ENCODE peak calls at places on chromosomes 7 and 10, in ten cellular contexts. One of them, this sample, is unnamed.
A peak's percentile ranks its signal among the peaks of the same experiment; 100 is the strongest.

GRCh38 chr10:121113385-121113696 is 262.2 kb downstream of the WDR11 start:
- DNase-seq in OCI-LY7: no peak
- DNase-seq in lung: peak; percentile 73
- DNase-seq in suprapubic skin: no peak
- DNase-seq in sigmoid colon: no peak
- DNase-seq in fibroblast of lung: peak; percentile 25
- DNase-seq in PC-3: peak; percentile 39
- DNase-seq in IMR-90: no peak
- DNase-seq in AG09319: no peak
- DNase-seq in WERI-Rb-1: no peak
- DNase-seq in this sample: no peak

GRCh38 chr10:104328916-104329710 is 9.2 kb downstream of the ITPRIP start:
- DNase-seq in OCI-LY7: peak; percentile 58
- DNase-seq in suprapubic skin: peak; percentile 84
- DNase-seq in IMR-90: peak; percentile 97
- DNase-seq in lung: no peak
- DNase-seq in AG09319: no peak
- DNase-seq in PC-3: peak; percentile 90
- DNase-seq in WERI-Rb-1: peak; percentile 83
- DNase-seq in fibroblast of lung: peak; percentile 97
- DNase-seq in sigmoid colon: peak; percentile 87
- DNase-seq in this sample: no peak

GRCh38 chr7:40299097-40299496 is 164.3 kb downstream of the SUGCT start:
- DNase-seq in OCI-LY7: no peak
- DNase-seq in WERI-Rb-1: no peak
- DNase-seq in PC-3: peak; percentile 56
- DNase-seq in AG09319: no peak
- DNase-seq in IMR-90: peak; percentile 74
- DNase-seq in fibroblast of lung: peak; percentile 98
- DNase-seq in suprapubic skin: no peak
- DNase-seq in lung: no peak
- DNase-seq in sigmoid colon: no peak
- DNase-seq in this sample: no peak

GRCh38 chr10:1204434-1205326 is 148.5 kb downstream of the WDR37 start:
- DNase-seq in WERI-Rb-1: no peak
- DNase-seq in OCI-LY7: no peak
- DNase-seq in lung: no peak
- DNase-seq in IMR-90: no peak
- DNase-seq in PC-3: no peak
- DNase-seq in AG09319: no peak
- DNase-seq in sigmoid colon: no peak
- DNase-seq in fibroblast of lung: no peak
- DNase-seq in suprapubic skin: no peak
- DNase-seq in this sample: no peak

GRCh38 chr7:96303105-96303685 is 18.7 kb downstream of the SLC25A13 start:
- DNase-seq in PC-3: peak; percentile 62
- DNase-seq in sigmoid colon: no peak
- DNase-seq in AG09319: no peak
- DNase-seq in OCI-LY7: no peak
- DNase-seq in fibroblast of lung: peak; percentile 89
- DNase-seq in suprapubic skin: no peak
- DNase-seq in lung: no peak
- DNase-seq in WERI-Rb-1: no peak
- DNase-seq in IMR-90: peak; percentile 35
- DNase-seq in this sample: no peak

GRCh38 chr10:89269822-89270483 is 18.4 kb upstream of the LIPA start:
- DNase-seq in IMR-90: no peak
- DNase-seq in PC-3: no peak
- DNase-seq in suprapubic skin: no peak
- DNase-seq in OCI-LY7: no peak
- DNase-seq in sigmoid colon: no peak
- DNase-seq in WERI-Rb-1: no peak
- DNase-seq in fibroblast of lung: no peak
- DNase-seq in AG09319: no peak
- DNase-seq in lung: no peak
- DNase-seq in this sample: no peak

GRCh38 chr10:121080324-121080807 is 229.2 kb downstream of the WDR11 start:
- DNase-seq in PC-3: no peak
- DNase-seq in WERI-Rb-1: peak; percentile 93
- DNase-seq in fibroblast of lung: no peak
- DNase-seq in suprapubic skin: no peak
- DNase-seq in IMR-90: no peak
- DNase-seq in sigmoid colon: no peak
- DNase-seq in AG09319: no peak
- DNase-seq in OCI-LY7: no peak
- DNase-seq in lung: no peak
- DNase-seq in this sample: peak; percentile 15

GRCh38 chr10:47092822-47093221 is 181.6 kb downstream of the PTPN20 start:
- DNase-seq in AG09319: no peak
- DNase-seq in sigmoid colon: no peak
- DNase-seq in PC-3: no peak
- DNase-seq in suprapubic skin: no peak
- DNase-seq in WERI-Rb-1: no peak
- DNase-seq in IMR-90: no peak
- DNase-seq in lung: no peak
- DNase-seq in OCI-LY7: no peak
- DNase-seq in fibroblast of lung: no peak
- DNase-seq in this sample: no peak

GRCh38 chr7:9091282-9091681 is 657.9 kb downstream of the NXPH1 start:
- DNase-seq in AG09319: no peak
- DNase-seq in lung: no peak
- DNase-seq in fibroblast of lung: no peak
- DNase-seq in OCI-LY7: peak; percentile 14
- DNase-seq in sigmoid colon: no peak
- DNase-seq in suprapubic skin: no peak
- DNase-seq in PC-3: peak; percentile 40
- DNase-seq in IMR-90: no peak
- DNase-seq in WERI-Rb-1: no peak
- DNase-seq in this sample: no peak

GRCh38 chr7:133155121-133155520 is 73.2 kb upstream of the CHCHD3 start:
- DNase-seq in OCI-LY7: no peak
- DNase-seq in IMR-90: no peak
- DNase-seq in WERI-Rb-1: no peak
- DNase-seq in AG09319: no peak
- DNase-seq in lung: no peak
- DNase-seq in suprapubic skin: no peak
- DNase-seq in fibroblast of lung: no peak
- DNase-seq in PC-3: no peak
- DNase-seq in sigmoid colon: no peak
- DNase-seq in this sample: no peak

GRCh38 chr10:78964952-78965633 is 103.7 kb upstream of the ZMIZ1 start:
- DNase-seq in OCI-LY7: no peak
- DNase-seq in sigmoid colon: peak; percentile 80
- DNase-seq in PC-3: peak; percentile 100
- DNase-seq in IMR-90: peak; percentile 60
- DNase-seq in fibroblast of lung: peak; percentile 76
- DNase-seq in AG09319: no peak
- DNase-seq in WERI-Rb-1: peak; percentile 46
- DNase-seq in suprapubic skin: no peak
- DNase-seq in lung: no peak
- DNase-seq in this sample: peak; percentile 78

GRCh38 chr10:98745645-98746044 is 298.9 kb upstream of the HPS1 start:
- DNase-seq in PC-3: no peak
- DNase-seq in lung: no peak
- DNase-seq in suprapubic skin: no peak
- DNase-seq in AG09319: no peak
- DNase-seq in WERI-Rb-1: no peak
- DNase-seq in fibroblast of lung: no peak
- DNase-seq in OCI-LY7: no peak
- DNase-seq in IMR-90: no peak
- DNase-seq in sigmoid colon: no peak
- DNase-seq in this sample: no peak

DNA sequence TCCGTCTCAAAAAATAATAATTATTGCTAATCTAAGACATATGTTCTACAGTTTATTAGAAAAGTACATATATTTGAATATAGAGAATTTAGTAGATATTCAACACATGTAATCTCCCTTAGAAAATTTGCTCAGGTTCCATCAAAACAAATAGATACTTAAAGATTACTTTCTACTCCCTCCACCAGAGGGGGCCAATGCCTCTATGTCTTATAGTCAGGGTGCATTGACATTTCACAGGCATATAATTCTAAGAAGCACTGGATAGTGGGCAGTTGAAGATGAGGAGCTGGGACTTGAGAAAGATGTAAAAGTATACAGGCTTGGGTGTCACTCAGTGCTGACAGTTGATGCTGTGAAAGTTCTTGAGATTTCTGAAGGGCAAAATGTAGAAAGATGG is 301.6 kb upstream of the HPS1 start:
- DNase-seq in OCI-LY7: peak; percentile 28
- DNase-seq in suprapubic skin: no peak
- DNase-seq in fibroblast of lung: no peak
- DNase-seq in IMR-90: peak; percentile 38
- DNase-seq in AG09319: no peak
- DNase-seq in WERI-Rb-1: peak; percentile 20
- DNase-seq in sigmoid colon: no peak
- DNase-seq in lung: no peak
- DNase-seq in PC-3: peak; percentile 42
- DNase-seq in this sample: peak; percentile 7
- TF ChIP-seq CTCF in OCI-LY7: peak; percentile 74
- TF ChIP-seq CTCF in suprapubic skin: no peak
- TF ChIP-seq CTCF in fibroblast of lung: peak; percentile 58
- TF ChIP-seq CTCF in IMR-90: peak; percentile 42
- TF ChIP-seq CTCF in AG09319: peak; percentile 16
- TF ChIP-seq CTCF in WERI-Rb-1: no peak
- TF ChIP-seq CTCF in sigmoid colon: no peak
- TF ChIP-seq CTCF in lung: no peak
- TF ChIP-seq CTCF in PC-3: peak; percentile 52
- TF ChIP-seq CTCF in this sample: peak; percentile 43

GRCh38 chr7:43956022-43956421 is 29.8 kb downstream of the UBE2D4 start:
- DNase-seq in sigmoid colon: no peak
- DNase-seq in WERI-Rb-1: no peak
- DNase-seq in IMR-90: no peak
- DNase-seq in suprapubic skin: peak; percentile 37
- DNase-seq in PC-3: no peak
- DNase-seq in lung: no peak
- DNase-seq in OCI-LY7: peak; percentile 60
- DNase-seq in fibroblast of lung: no peak
- DNase-seq in AG09319: no peak
- DNase-seq in this sample: no peak

GRCh38 chr7:43952028-43952427 is 25.8 kb downstream of the UBE2D4 start:
- DNase-seq in fibroblast of lung: no peak
- DNase-seq in WERI-Rb-1: no peak
- DNase-seq in lung: no peak
- DNase-seq in PC-3: no peak
- DNase-seq in OCI-LY7: no peak
- DNase-seq in AG09319: no peak
- DNase-seq in IMR-90: no peak
- DNase-seq in suprapubic skin: no peak
- DNase-seq in sigmoid colon: peak; percentile 5
- DNase-seq in this sample: no peak

GRCh38 chr7:43953071-43953470 is 26.8 kb downstream of the UBE2D4 start:
- DNase-seq in suprapubic skin: no peak
- DNase-seq in IMR-90: no peak
- DNase-seq in PC-3: no peak
- DNase-seq in AG09319: no peak
- DNase-seq in lung: no peak
- DNase-seq in fibroblast of lung: no peak
- DNase-seq in WERI-Rb-1: no peak
- DNase-seq in OCI-LY7: no peak
- DNase-seq in sigmoid colon: peak; percentile 4
- DNase-seq in this sample: no peak

DNA sequence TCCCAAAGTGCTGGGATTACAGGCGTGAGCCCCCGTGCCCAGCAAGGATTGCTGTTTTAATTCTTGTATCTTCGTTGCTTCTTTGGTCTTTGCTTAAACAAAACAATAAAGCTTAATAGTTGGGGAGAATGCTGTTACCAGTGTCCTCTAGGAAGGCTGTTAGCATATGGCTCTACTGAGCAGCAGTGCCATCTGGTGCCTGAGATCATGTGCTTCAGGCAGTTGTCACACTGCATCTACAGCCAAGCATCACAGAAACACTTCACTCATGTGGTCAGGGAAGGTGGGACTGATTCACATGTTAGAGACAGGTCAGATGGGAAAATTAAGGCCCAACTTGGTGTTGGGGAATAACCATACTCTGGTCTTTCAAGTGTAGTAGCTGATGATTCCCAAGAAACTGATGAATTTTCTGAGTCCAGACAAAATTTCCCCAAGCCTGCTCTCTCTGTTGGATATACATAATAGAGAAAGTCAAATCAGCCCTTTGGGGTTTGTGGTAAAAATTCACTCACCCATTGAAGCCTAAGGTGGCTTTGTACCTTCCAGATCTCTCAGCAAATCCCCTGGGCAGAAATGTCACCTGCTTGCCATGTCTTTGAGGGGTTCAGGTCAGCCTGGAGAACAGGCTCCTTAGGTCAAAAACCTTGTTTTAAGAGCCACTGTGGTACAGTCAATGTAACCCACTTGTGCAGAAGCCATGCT is 28.4 kb downstream of the UBE2D4 start:
- DNase-seq in OCI-LY7: peak; percentile 68
- DNase-seq in IMR-90: peak; percentile 75
- DNase-seq in lung: no peak
- DNase-seq in sigmoid colon: peak; percentile 1
- DNase-seq in fibroblast of lung: peak; percentile 58
- DNase-seq in PC-3: peak; percentile 69
- DNase-seq in suprapubic skin: no peak
- DNase-seq in WERI-Rb-1: peak; percentile 75
- DNase-seq in AG09319: peak; percentile 8
- DNase-seq in this sample: peak; percentile 10
- TF ChIP-seq CTCF in OCI-LY7: peak; percentile 80
- TF ChIP-seq CTCF in IMR-90: peak; percentile 59
- TF ChIP-seq CTCF in lung: no peak
- TF ChIP-seq CTCF in sigmoid colon: no peak
- TF ChIP-seq CTCF in fibroblast of lung: peak; percentile 49
- TF ChIP-seq CTCF in PC-3: peak; percentile 83
- TF ChIP-seq CTCF in suprapubic skin: no peak
- TF ChIP-seq CTCF in WERI-Rb-1: peak; percentile 83
- TF ChIP-seq CTCF in AG09319: peak; percentile 57
- TF ChIP-seq CTCF in this sample: peak; percentile 37

GRCh38 chr7:38330861-38331709 is 57.6 kb upstream of the TARP start:
- DNase-seq in AG09319: no peak
- DNase-seq in suprapubic skin: no peak
- DNase-seq in OCI-LY7: peak; percentile 73
- DNase-seq in lung: no peak
- DNase-seq in IMR-90: no peak
- DNase-seq in sigmoid colon: no peak
- DNase-seq in WERI-Rb-1: peak; percentile 52
- DNase-seq in fibroblast of lung: no peak
- DNase-seq in PC-3: no peak
- DNase-seq in this sample: peak; percentile 32
- TF ChIP-seq CTCF in AG09319: no peak
- TF ChIP-seq CTCF in suprapubic skin: no peak
- TF ChIP-seq CTCF in OCI-LY7: peak; percentile 73
- TF ChIP-seq CTCF in lung: no peak
- TF ChIP-seq CTCF in IMR-90: no peak
- TF ChIP-seq CTCF in sigmoid colon: no peak
- TF ChIP-seq CTCF in WERI-Rb-1: peak; percentile 58
- TF ChIP-seq CTCF in fibroblast of lung: no peak
- TF ChIP-seq CTCF in PC-3: no peak
- TF ChIP-seq CTCF in this sample: no peak

DNA sequence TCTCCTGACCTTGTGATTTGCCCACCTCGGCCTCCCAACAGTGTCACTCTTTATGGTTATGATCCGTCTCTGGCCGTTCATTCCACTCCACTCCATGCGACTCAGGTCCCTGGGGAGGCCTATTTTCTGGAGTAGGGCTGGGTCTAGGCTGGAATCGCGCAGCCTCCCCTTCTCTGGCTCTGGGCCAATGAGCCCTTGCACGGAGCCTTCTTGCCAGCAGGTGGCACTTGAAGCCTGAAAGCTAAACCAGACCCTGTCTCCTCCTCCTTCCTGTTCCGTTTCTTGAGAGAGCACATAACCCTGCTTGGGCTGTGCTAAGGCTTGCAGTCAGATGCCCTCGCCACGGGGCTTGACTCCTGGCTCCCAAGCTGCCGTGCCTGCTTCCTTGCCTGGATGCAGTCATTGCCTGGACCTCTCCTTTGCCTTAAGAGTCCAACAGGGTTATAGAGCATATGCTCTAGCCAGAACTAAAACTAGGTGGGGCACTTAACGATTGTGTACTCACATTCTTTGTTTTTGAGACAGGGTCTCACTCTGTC is 9.6 kb upstream of the DNAJB12 start:
- DNase-seq in lung: peak; percentile 90
- DNase-seq in fibroblast of lung: peak; percentile 85
- DNase-seq in IMR-90: peak; percentile 91
- DNase-seq in WERI-Rb-1: peak; percentile 89
- DNase-seq in AG09319: peak; percentile 85
- DNase-seq in PC-3: peak; percentile 88
- DNase-seq in suprapubic skin: peak; percentile 91
- DNase-seq in OCI-LY7: peak; percentile 93
- DNase-seq in sigmoid colon: peak; percentile 94
- DNase-seq in this sample: peak; percentile 84
- TF ChIP-seq CTCF in lung: peak; percentile 96
- TF ChIP-seq CTCF in fibroblast of lung: peak; percentile 96
- TF ChIP-seq CTCF in IMR-90: peak; percentile 92
- TF ChIP-seq CTCF in WERI-Rb-1: peak; percentile 96
- TF ChIP-seq CTCF in AG09319: peak; percentile 95
- TF ChIP-seq CTCF in PC-3: peak; percentile 81
- TF ChIP-seq CTCF in suprapubic skin: peak; percentile 88
- TF ChIP-seq CTCF in OCI-LY7: peak; percentile 95
- TF ChIP-seq CTCF in sigmoid colon: peak; percentile 91
- TF ChIP-seq CTCF in this sample: peak; percentile 86

This sample was measured in nephron progenitor cell.